ENCODE peak calls at places on chromosome 14, in eight cellular contexts. M, A, H, F, S, C, Q and P are unnamed samples.

GRCh38 chr14:68285421-68286179 is 466.0 kb downstream of the RAD51B start:
- DNase-seq in M (no peak), A (no peak), H (no peak), F (peak), S (no peak), C (no peak), Q (no peak), P (no peak)

GRCh38 chr14:97276573-97276972 is 479.4 kb downstream of the VRK1 start:
- DNase-seq in M (no peak), A (no peak), H (no peak), F (no peak), S (no peak), C (no peak), Q (no peak), P (no peak)

GRCh38 chr14:21617614-21618013 is 17.1 kb downstream of the OR10G2 start:
- DNase-seq in M (peak), A (no peak), H (no peak), F (no peak), S (no peak), C (no peak), Q (no peak), P (no peak)

GRCh38 chr14:89473979-89474378 is 56.9 kb upstream of the FOXN3 start:
- DNase-seq in M (no peak), A (no peak), H (no peak), F (peak), S (no peak), C (no peak), Q (no peak), P (no peak)

GRCh38 chr14:104882991-104883660 is 18.1 kb downstream of the CEP170B start:
- DNase-seq in M (no peak), A (no peak), H (no peak), F (no peak), S (no peak), C (no peak), Q (no peak), P (no peak)

GRCh38 chr14:27409936-27410335 is 812.1 kb upstream of the NOVA1 start:
- DNase-seq in M (no peak), A (no peak), H (no peak), F (no peak), S (no peak), C (no peak), Q (no peak), P (no peak)

GRCh38 chr14:99191663-99192621 is 80.1 kb downstream of the BCL11B start:
- DNase-seq in M (no peak), A (peak), H (peak), F (peak), S (no peak), C (no peak), Q (no peak), P (no peak)

GRCh38 chr14:61744239-61744638 is 18.0 kb upstream of the SNAPC1 start:
- DNase-seq in M (no peak), A (no peak), H (no peak), F (no peak), S (no peak), C (no peak), Q (no peak), P (no peak)

GRCh38 chr14:70907996-70908917 is 998 bp downstream of the PCNX1 start:
- DNase-seq in M (peak), A (peak), H (no peak), F (peak), S (peak), C (peak), Q (peak), P (peak)

GRCh38 chr14:64541971-64542838 is 1.7 kb downstream of the HSPA2 start:
- DNase-seq in M (peak), A (no peak), H (no peak), F (no peak), S (no peak), C (no peak), Q (no peak), P (no peak)

GRCh38 chr14:26204954-26205479 is 392.8 kb downstream of the NOVA1 start:
- DNase-seq in M (peak), A (no peak), H (no peak), F (no peak), S (peak), C (peak), Q (no peak), P (peak)

GRCh38 chr14:104268295-104268694 is 129.9 kb downstream of the KIF26A start:
- DNase-seq in M (no peak), A (no peak), H (no peak), F (no peak), S (no peak), C (no peak), Q (no peak), P (no peak)

GRCh38 chr14:30610719-30611388 is 11.3 kb upstream of the SCFD1 start:
- DNase-seq in M (peak), A (peak), H (no peak), F (peak), S (no peak), C (no peak), Q (peak), P (no peak)

GRCh38 chr14:102902523-102903247 is 19.8 kb upstream of the AMN start:
- DNase-seq in M (no peak), A (no peak), H (no peak), F (no peak), S (no peak), C (no peak), Q (peak), P (no peak)

GRCh38 chr14:70976591-70976990 is 69.3 kb downstream of the PCNX1 start:
- DNase-seq in M (no peak), A (no peak), H (no peak), F (no peak), S (no peak), C (no peak), Q (no peak), P (no peak)

GRCh38 chr14:103533137-103533998 is 4.4 kb downstream of the TRMT61A start:
- DNase-seq in M (no peak), A (no peak), H (no peak), F (no peak), S (no peak), C (no peak), Q (no peak), P (no peak)

GRCh38 chr14:64266206-64266605 is 28.0 kb downstream of the ESR2 start:
- DNase-seq in M (no peak), A (no peak), H (peak), F (peak), S (no peak), C (no peak), Q (no peak), P (no peak)

GRCh38 chr14:93977790-93978581 is 1.6 kb upstream of the ASB2 start:
- DNase-seq in M (no peak), A (no peak), H (no peak), F (no peak), S (no peak), C (no peak), Q (no peak), P (no peak)

GRCh38 chr14:30496852-30497251 is 62.1 kb upstream of the G2E3 start:
- DNase-seq in M (no peak), A (no peak), H (no peak), F (no peak), S (no peak), C (no peak), Q (no peak), P (no peak)

GRCh38 chr14:102931580-102932285 is 9.3 kb downstream of the AMN start:
- DNase-seq in M (no peak), A (no peak), H (no peak), F (no peak), S (no peak), C (no peak), Q (no peak), P (no peak)

GRCh38 chr14:87049886-87050820 is 942.8 kb downstream of the GALC start:
- DNase-seq in M (peak), A (no peak), H (peak), F (peak), S (peak), C (peak), Q (no peak), P (no peak)

GRCh38 chr14:30299915-30300314 is 259.0 kb upstream of the G2E3 start:
- DNase-seq in M (no peak), A (no peak), H (no peak), F (no peak), S (no peak), C (no peak), Q (no peak), P (no peak)

GRCh38 chr14:20332386-20332945 is 613 bp downstream of the CCNB1IP1 start:
- DNase-seq in M (peak), A (no peak), H (no peak), F (peak), S (peak), C (no peak), Q (no peak), P (no peak)

GRCh38 chr14:100541621-100542560 is 45.3 kb downstream of the BEGAIN start:
- DNase-seq in M (no peak), A (no peak), H (no peak), F (no peak), S (no peak), C (no peak), Q (no peak), P (no peak)

GRCh38 chr14:61382842-61383241 is 61.5 kb downstream of the PRKCH start:
- DNase-seq in M (no peak), A (no peak), H (no peak), F (no peak), S (no peak), C (no peak), Q (no peak), P (no peak)

GRCh38 chr14:84592770-84593169 is 937.2 kb upstream of the FLRT2 start:
- DNase-seq in M (no peak), A (no peak), H (no peak), F (no peak), S (no peak), C (no peak), Q (no peak), P (no peak)

GRCh38 chr14:97410667-97411286 is 613.6 kb downstream of the VRK1 start:
- DNase-seq in M (peak), A (no peak), H (no peak), F (no peak), S (peak), C (peak), Q (no peak), P (no peak)

GRCh38 chr14:104290756-104291122 is 152.4 kb downstream of the KIF26A start:
- DNase-seq in M (no peak), A (peak), H (no peak), F (no peak), S (no peak), C (no peak), Q (no peak), P (no peak)

GRCh38 chr14:103427485-103428443 is 42.5 kb downstream of the MARK3 start:
- DNase-seq in M (peak), A (no peak), H (peak), F (peak), S (peak), C (no peak), Q (no peak), P (no peak)

GRCh38 chr14:74619672-74620131 is 7.7 kb upstream of the LTBP2 start:
- DNase-seq in M (no peak), A (peak), H (peak), F (peak), S (no peak), C (no peak), Q (no peak), P (no peak)

GRCh38 chr14:80425686-80426085 is 214.4 kb upstream of the DIO2 start:
- DNase-seq in M (no peak), A (no peak), H (peak), F (peak), S (no peak), C (no peak), Q (no peak), P (no peak)

GRCh38 chr14:29799718-29800117 is 127.9 kb downstream of the PRKD1 start:
- DNase-seq in M (no peak), A (no peak), H (no peak), F (no peak), S (no peak), C (no peak), Q (no peak), P (no peak)

GRCh38 chr14:59869381-59870255 is 958 bp downstream of the RTN1 start:
- DNase-seq in M (peak), A (no peak), H (no peak), F (no peak), S (peak), C (peak), Q (peak), P (no peak)

GRCh38 chr14:32104803-32105202 is 27.7 kb downstream of the ARHGAP5 start:
- DNase-seq in M (no peak), A (no peak), H (no peak), F (peak), S (no peak), C (no peak), Q (no peak), P (no peak)

GRCh38 chr14:77763978-77764377 is 3.0 kb upstream of the SNW1 start:
- DNase-seq in M (no peak), A (no peak), H (no peak), F (no peak), S (peak), C (no peak), Q (no peak), P (no peak)

GRCh38 chr14:77760381-77761204 is at the start of gene SNW1:
- DNase-seq in M (peak), A (peak), H (peak), F (peak), S (peak), C (peak), Q (peak), P (peak)

GRCh38 chr14:77763316-77763715 is 2.4 kb upstream of the SNW1 start:
- DNase-seq in M (peak), A (no peak), H (no peak), F (no peak), S (peak), C (no peak), Q (no peak), P (no peak)

DNA sequence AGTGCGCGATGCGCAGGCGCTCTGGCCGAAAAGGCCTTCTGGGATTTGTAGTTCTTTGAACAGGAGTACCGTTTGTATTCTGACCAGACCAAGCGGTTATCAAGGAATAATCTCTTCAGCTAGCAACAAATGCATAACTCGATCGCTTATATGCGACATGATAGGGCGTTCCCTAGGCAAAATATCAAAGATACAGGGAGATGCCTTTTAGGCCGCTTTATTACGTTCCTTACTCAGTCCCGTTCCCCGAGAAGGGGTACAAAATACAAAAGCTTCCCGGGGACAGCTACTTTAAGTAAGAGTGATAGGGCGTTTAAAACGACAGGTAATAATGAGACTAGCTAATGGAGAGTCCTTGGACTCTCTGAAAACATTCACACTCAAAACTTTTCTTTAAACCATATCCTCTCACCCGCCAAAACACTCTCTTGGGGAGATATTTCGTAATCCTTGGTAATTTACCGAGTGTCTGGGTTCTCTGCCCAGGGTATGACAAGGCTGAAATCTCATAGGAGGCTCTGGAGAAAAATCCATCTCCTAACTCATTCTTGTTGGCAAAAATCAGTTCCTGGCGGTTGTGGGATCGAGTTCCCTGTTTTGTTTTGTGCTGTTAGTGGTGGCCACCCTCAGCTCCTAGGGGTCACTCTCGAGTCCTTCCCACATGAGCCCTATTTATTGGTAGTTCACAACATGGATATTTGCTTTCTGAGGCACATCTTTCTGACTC is 412 bp upstream of the SNW1 start:
- DNase-seq in M (peak), A (peak), H (no peak), F (peak), S (peak), C (peak), Q (peak), P (no peak)
- TF ChIP-seq CTCF in M (peak), A (peak), H (peak), F (peak), S (peak), C (peak), Q (peak), P (peak)

GRCh38 chr14:45284802-45285201 is 31.8 kb upstream of the MIS18BP1 start:
- DNase-seq in M (peak), A (no peak), H (no peak), F (no peak), S (no peak), C (no peak), Q (no peak), P (no peak)
- TF ChIP-seq CTCF in M (peak), A (no peak), H (peak), F (no peak), S (peak), C (no peak), Q (no peak), P (peak)

GRCh38 chr14:96053236-96053599 is 14.1 kb downstream of the C14orf132 start:
- DNase-seq in M (no peak), A (no peak), H (no peak), F (no peak), S (no peak), C (no peak), Q (no peak), P (no peak)

GRCh38 chr14:96052541-96053105 is 13.5 kb downstream of the C14orf132 start:
- DNase-seq in M (no peak), A (no peak), H (no peak), F (no peak), S (no peak), C (no peak), Q (no peak), P (no peak)

GRCh38 chr14:96053600-96054381 is 14.6 kb downstream of the C14orf132 start:
- DNase-seq in M (no peak), A (peak), H (peak), F (peak), S (no peak), C (no peak), Q (no peak), P (no peak)

GRCh38 chr14:96051231-96051630 is 12.1 kb downstream of the C14orf132 start:
- DNase-seq in M (no peak), A (no peak), H (no peak), F (no peak), S (no peak), C (no peak), Q (no peak), P (no peak)

GRCh38 chr14:96051642-96052540 is 12.7 kb downstream of the C14orf132 start:
- DNase-seq in M (peak), A (no peak), H (no peak), F (no peak), S (peak), C (no peak), Q (peak), P (no peak)
- TF ChIP-seq CTCF in M (peak), A (no peak), H (peak), F (no peak), S (peak), C (peak), Q (peak), P (peak)

GRCh38 chr14:57179273-57179672 is 89.4 kb downstream of the EXOC5 start:
- DNase-seq in M (no peak), A (no peak), H (no peak), F (no peak), S (peak), C (no peak), Q (no peak), P (no peak)

GRCh38 chr14:57182760-57183503 is 85.8 kb downstream of the EXOC5 start:
- DNase-seq in M (peak), A (no peak), H (no peak), F (no peak), S (peak), C (no peak), Q (peak), P (no peak)
- TF ChIP-seq CTCF in M (peak), A (no peak), H (peak), F (peak), S (peak), C (peak), Q (peak), P (peak)

GRCh38 chr14:24139272-24139934 is 2.0 kb downstream of the EMC9 start:
- DNase-seq in M (peak), A (no peak), H (no peak), F (no peak), S (no peak), C (no peak), Q (no peak), P (no peak)

GRCh38 chr14:24138396-24139271 is 2.6 kb downstream of the PSME1 start:
- DNase-seq in M (no peak), A (no peak), H (no peak), F (no peak), S (no peak), C (no peak), Q (no peak), P (no peak)

GRCh38 chr14:24135834-24136683 is at the start of gene PSME1:
- DNase-seq in M (peak), A (peak), H (peak), F (peak), S (peak), C (peak), Q (peak), P (peak)

GRCh38 chr14:24136684-24137528 is 912 bp downstream of the PSME1 start:
- DNase-seq in M (peak), A (no peak), H (no peak), F (no peak), S (no peak), C (no peak), Q (no peak), P (no peak)

GRCh38 chr14:24137529-24138395 is 1.8 kb downstream of the PSME1 start:
- DNase-seq in M (no peak), A (no peak), H (no peak), F (no peak), S (no peak), C (no peak), Q (no peak), P (no peak)
- TF ChIP-seq CTCF in M (no peak), A (no peak), H (no peak), F (no peak), S (no peak), C (no peak), Q (no peak), P (no peak)

DNA sequence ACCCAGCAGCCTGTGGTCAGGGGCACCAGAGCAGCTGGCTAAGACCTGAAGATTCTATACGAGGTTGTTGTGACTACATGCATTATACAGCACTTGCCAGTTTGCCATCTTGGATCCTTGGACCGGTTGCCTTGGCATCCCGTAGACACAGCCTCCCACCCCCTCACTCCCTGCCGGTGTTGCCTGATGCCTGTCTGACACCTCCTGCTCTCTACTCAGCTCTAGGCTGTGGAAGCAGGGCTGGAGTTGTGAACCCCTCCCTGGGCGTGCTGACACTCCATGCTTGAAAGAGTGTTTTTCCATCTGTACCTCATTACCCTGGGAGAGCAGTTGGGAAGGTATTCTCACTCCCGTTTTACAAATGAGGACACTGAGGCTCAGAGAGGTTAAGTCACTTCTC is 2.5 kb downstream of the CHGA start:
- DNase-seq in M (no peak), A (no peak), H (no peak), F (no peak), S (no peak), C (no peak), Q (no peak), P (no peak)
- TF ChIP-seq CTCF in M (no peak), A (no peak), H (no peak), F (no peak), S (no peak), C (no peak), Q (no peak), P (no peak)